ENCODE peak calls at places on chromosomes 16 and 17, in four cellular contexts. M is dermis blood vessel endothelial cell, J is GM13977, X is right cardiac atrium. N is an unnamed sample.

GRCh38 chr16:13471036-13471435 is 448.9 kb upstream of the ERCC4 start:
- DNase-seq in M (no peak), J (no peak), X (no peak), N (no peak)

GRCh38 chr17:69961488-69962145 is 113.4 kb upstream of the KCNJ16 start:
- DNase-seq in M (peak), J (no peak), X (peak), N (no peak)

GRCh38 chr16:389317-389716 is 7.5 kb upstream of the PGAP6 start:
- DNase-seq in M (no peak), J (no peak), X (peak), N (no peak)

GRCh38 chr16:8878523-8878911 is 3.6 kb upstream of the LITAFD start:
- DNase-seq in M (no peak), J (no peak), X (no peak), N (no peak)

GRCh38 chr16:79767597-79768280 is 167.2 kb upstream of the MAF start:
- DNase-seq in M (no peak), J (no peak), X (peak), N (no peak)

GRCh38 chr17:17146791-17147406 is 59.2 kb downstream of the PLD6 start:
- DNase-seq in M (no peak), J (no peak), X (peak), N (no peak)

GRCh38 chr17:74150428-74151025 is 53.0 kb upstream of the RPL38 start:
- DNase-seq in M (no peak), J (no peak), X (no peak), N (no peak)

GRCh38 chr16:76787394-76787793 is 403.6 kb upstream of the MON1B start:
- DNase-seq in M (no peak), J (no peak), X (no peak), N (no peak)

GRCh38 chr17:59154335-59154720 is 658 bp downstream of the SKA2 start:
- DNase-seq in M (peak), J (no peak), X (peak), N (peak)

GRCh38 chr16:15572329-15573001 is 70.5 kb downstream of the MARF1 start:
- DNase-seq in M (no peak), J (no peak), X (no peak), N (no peak)

GRCh38 chr17:78357687-78358537 is 2.0 kb downstream of the SOCS3 start:
- DNase-seq in M (peak), J (no peak), X (peak), N (no peak)

GRCh38 chr17:68600881-68601564 is at the start of gene FAM20A:
- DNase-seq in M (peak), J (peak), X (peak), N (peak)

GRCh38 chr16:22711847-22712246 is 102.1 kb upstream of the HS3ST2 start:
- DNase-seq in M (no peak), J (no peak), X (no peak), N (no peak)

GRCh38 chr17:4944554-4945175 is 3.7 kb downstream of the PFN1 start:
- DNase-seq in M (no peak), J (peak), X (no peak), N (no peak)

GRCh38 chr16:66652661-66653060 is 43.9 kb downstream of the CMTM4 start:
- DNase-seq in M (no peak), J (no peak), X (no peak), N (no peak)

GRCh38 chr17:48592592-48592991 is 987 bp downstream of the HOXB5 start:
- DNase-seq in M (no peak), J (no peak), X (no peak), N (no peak)

GRCh38 chr17:70871180-70871818 is 702.0 kb downstream of the KCNJ2 start:
- DNase-seq in M (no peak), J (no peak), X (no peak), N (no peak)

GRCh38 chr16:1613728-1614225 is 1.6 kb downstream of the CRAMP1 start:
- DNase-seq in M (peak), J (peak), X (no peak), N (no peak)

GRCh38 chr16:57260294-57260929 is 15.4 kb downstream of the ARL2BP start:
- DNase-seq in M (peak), J (peak), X (no peak), N (peak)

GRCh38 chr17:77363821-77364361 is 223.1 kb downstream of the SEC14L1 start:
- DNase-seq in M (peak), J (no peak), X (peak), N (peak)

GRCh38 chr17:75109047-75109406 is 742 bp upstream of the ARMC7 start:
- DNase-seq in M (no peak), J (peak), X (no peak), N (no peak)

GRCh38 chr16:30054959-30055553 is 10.5 kb upstream of the ALDOA start:
- DNase-seq in M (peak), J (peak), X (peak), N (no peak)

GRCh38 chr17:28125530-28126382 is 83.3 kb downstream of the NLK start:
- DNase-seq in M (no peak), J (no peak), X (no peak), N (no peak)

GRCh38 chr16:71303938-71304337 is 14.7 kb upstream of the CMTR2 start:
- DNase-seq in M (no peak), J (no peak), X (no peak), N (no peak)

GRCh38 chr17:64172510-64172909 is 42.6 kb upstream of the ERN1 start:
- DNase-seq in M (peak), J (no peak), X (no peak), N (no peak)

GRCh38 chr17:69763503-69763902 is 311.5 kb upstream of the KCNJ16 start:
- DNase-seq in M (peak), J (no peak), X (no peak), N (no peak)

GRCh38 chr17:15092762-15093161 is 172.4 kb downstream of the PMP22 start:
- DNase-seq in M (no peak), J (no peak), X (no peak), N (no peak)

GRCh38 chr17:41806685-41807445 is 4.9 kb downstream of the P3H4 start:
- DNase-seq in M (no peak), J (no peak), X (no peak), N (no peak)

GRCh38 chr17:5898406-5898805 is 171.8 kb upstream of the WSCD1 start:
- DNase-seq in M (no peak), J (no peak), X (no peak), N (no peak)

GRCh38 chr17:21313320-21313719 is 28.8 kb downstream of the MAP2K3 start:
- DNase-seq in M (no peak), J (no peak), X (no peak), N (no peak)

GRCh38 chr17:44210342-44211192 is 8.9 kb downstream of the UBTF start:
- DNase-seq in M (peak), J (peak), X (peak), N (peak)

GRCh38 chr16:50677351-50677750 is 3.8 kb downstream of the SNX20 start:
- DNase-seq in M (no peak), J (no peak), X (no peak), N (no peak)

GRCh38 chr17:4497101-4497824 is 1.4 kb upstream of the SPNS2 start:
- DNase-seq in M (peak), J (peak), X (peak), N (no peak)

GRCh38 chr17:79324219-79324618 is 249.6 kb downstream of the ENGASE start:
- DNase-seq in M (no peak), J (no peak), X (no peak), N (no peak)

GRCh38 chr16:56120447-56121155 is 70.7 kb upstream of the GNAO1 start:
- DNase-seq in M (no peak), J (no peak), X (no peak), N (no peak)

GRCh38 chr17:80124351-80124981 is 22.5 kb downstream of the EIF4A3 start:
- DNase-seq in M (peak), J (peak), X (no peak), N (no peak)

GRCh38 chr17:40348136-40348504 is 16.4 kb downstream of the GJD3 start:
- DNase-seq in M (peak), J (no peak), X (no peak), N (no peak)

GRCh38 chr17:13792314-13792713 is 190.6 kb upstream of the HS3ST3A1 start:
- DNase-seq in M (no peak), J (no peak), X (no peak), N (no peak)

GRCh38 chr17:46785696-46786095 is 32.8 kb downstream of the WNT3 start:
- DNase-seq in M (no peak), J (no peak), X (no peak), N (no peak)

GRCh38 chr17:57142925-57143324 is 57.9 kb downstream of the AKAP1 start:
- DNase-seq in M (no peak), J (no peak), X (no peak), N (no peak)